ENCODE peak calls at places on chromosome 9, in five cellular contexts. L is activated CD4-positive, alpha-beta T cell treated with anti-CD3 and anti-CD28 coated beads, Interleukin-2, amount 50 U/mL, for 48 hours; U is posterior cingulate gyrus; X is posterior vena cava; Q is A172. A is an unnamed sample.

GRCh38 chr9:87372401-87372851 is 125.2 kb upstream of the DAPK1 start:
- DNase-seq in L (no peak), U (no peak), X (no peak), Q (no peak), A (no peak)

GRCh38 chr9:81633952-81634421 is 55.4 kb downstream of the TLE1 start:
- DNase-seq in L (no peak), U (no peak), X (no peak), Q (no peak), A (no peak)

GRCh38 chr9:6959275-6960000 is 201.7 kb downstream of the KDM4C start:
- DNase-seq in L (no peak), U (no peak), X (no peak), Q (no peak), A (no peak)

GRCh38 chr9:123389070-123389469 is 33.1 kb downstream of the CRB2 start:
- DNase-seq in L (no peak), U (no peak), X (no peak), Q (no peak), A (no peak)

GRCh38 chr9:78089111-78089510 is 57.5 kb upstream of the GNAQ start:
- DNase-seq in L (no peak), U (no peak), X (no peak), Q (no peak), A (no peak)

GRCh38 chr9:126459126-126459525 is 132.5 kb downstream of the MVB12B start:
- DNase-seq in L (no peak), U (no peak), X (no peak), Q (no peak), A (no peak)

GRCh38 chr9:72457366-72457765 is 64.0 kb upstream of the TMC1 start:
- DNase-seq in L (no peak), U (no peak), X (no peak), Q (no peak), A (no peak)

GRCh38 chr9:126701820-126702500 is 88.2 kb downstream of the LMX1B start:
- DNase-seq in L (no peak), U (peak), X (peak), Q (no peak), A (no peak)

GRCh38 chr9:107586493-107586892 is 96.9 kb upstream of the KLF4 start:
- DNase-seq in L (no peak), U (no peak), X (no peak), Q (no peak), A (no peak)

GRCh38 chr9:34989946-34990635 is 546 bp downstream of the DNAJB5 start:
- DNase-seq in L (peak), U (no peak), X (peak), Q (no peak), A (peak)

GRCh38 chr9:78115073-78115472 is 83.5 kb upstream of the GNAQ start:
- DNase-seq in L (no peak), U (no peak), X (no peak), Q (peak), A (no peak)

GRCh38 chr9:118659011-118659410 is 710.2 kb downstream of the BRINP1 start:
- DNase-seq in L (no peak), U (no peak), X (no peak), Q (no peak), A (no peak)

GRCh38 chr9:107020040-107020530 is 157.1 kb downstream of the ZNF462 start:
- DNase-seq in L (no peak), U (no peak), X (no peak), Q (peak), A (no peak)

A was measured in stimulated activated CD4-positive, alpha-beta T cell treated with anti-CD3 and anti-CD28 coated beads, Interleukin-1b, Interleukin-23, amount 100 ng/mL, for 48 hours.